ENCODE peak calls at places on chromosomes 2 and 18, in nine cellular contexts. T, L, Y, I, H, A, W, B and E are unnamed samples.

GRCh38 chr2:188517549-188518255 is 226.0 kb downstream of the GULP1 start:
- DNase-seq in T (no peak), L (no peak), Y (no peak), I (no peak), H (no peak), A (no peak), W (no peak), B (no peak), E (no peak)

GRCh38 chr2:181142514-181142913 is 162.1 kb downstream of the UBE2E3 start:
- DNase-seq in T (peak; percentile 46), L (no peak), Y (no peak), I (no peak), H (no peak), A (no peak), W (no peak), B (no peak), E (no peak)

GRCh38 chr2:241950878-241951331 is 81.4 kb downstream of the RTP5 start:
- DNase-seq in T (peak; percentile 39), L (peak; percentile 57), Y (peak; percentile 73), I (peak; percentile 49), H (peak; percentile 84), A (peak; percentile 79), W (peak; percentile 63), B (peak; percentile 77), E (peak; percentile 76)

GRCh38 chr18:46388295-46388694 is 268.7 kb downstream of the LOXHD1 start:
- DNase-seq in T (no peak), L (no peak), Y (no peak), I (no peak), H (no peak), A (no peak), W (no peak), B (no peak), E (no peak)

GRCh38 chr2:68287580-68288441 is 31.9 kb downstream of the CNRIP1 start:
- DNase-seq in T (no peak), L (peak; percentile 69), Y (peak; percentile 30), I (peak; percentile 61), H (no peak), A (peak; percentile 40), W (peak; percentile 65), B (no peak), E (no peak)

GRCh38 chr2:150679456-150680120 is 192.1 kb upstream of the RND3 start:
- DNase-seq in T (no peak), L (peak; percentile 37), Y (no peak), I (peak; percentile 31), H (no peak), A (no peak), W (peak; percentile 70), B (no peak), E (no peak)

GRCh38 chr2:121178730-121179129 is 106.3 kb downstream of the TFCP2L1 start:
- DNase-seq in T (no peak), L (no peak), Y (no peak), I (no peak), H (no peak), A (no peak), W (no peak), B (no peak), E (no peak)

GRCh38 chr18:57437433-57437781 is 2.2 kb downstream of the ONECUT2 start:
- DNase-seq in T (no peak), L (no peak), Y (no peak), I (no peak), H (no peak), A (no peak), W (no peak), B (no peak), E (no peak)

GRCh38 chr18:63074987-63075404 is 244.6 kb downstream of the BCL2 start:
- DNase-seq in T (peak; percentile 53), L (peak; percentile 34), Y (peak; percentile 60), I (peak; percentile 16), H (peak; percentile 90), A (peak; percentile 62), W (peak; percentile 20), B (peak; percentile 60), E (peak; percentile 85)

GRCh38 chr2:149070681-149071355 is 32.3 kb downstream of the LYPD6B start:
- DNase-seq in T (no peak), L (no peak), Y (no peak), I (no peak), H (no peak), A (no peak), W (no peak), B (no peak), E (no peak)

GRCh38 chr2:220076734-220077133 is 449.3 kb downstream of the SLC4A3 start:
- DNase-seq in T (no peak), L (peak; percentile 82), Y (no peak), I (peak; percentile 42), H (no peak), A (no peak), W (peak; percentile 95), B (no peak), E (no peak)

GRCh38 chr2:217366996-217367395 is 507.1 kb upstream of the TNP1 start:
- DNase-seq in T (no peak), L (no peak), Y (no peak), I (no peak), H (no peak), A (no peak), W (no peak), B (no peak), E (no peak)

GRCh38 chr18:24273596-24273995 is 124.0 kb downstream of the OSBPL1A start:
- DNase-seq in T (no peak), L (no peak), Y (no peak), I (peak; percentile 44), H (no peak), A (no peak), W (peak; percentile 7), B (peak; percentile 26), E (no peak)

GRCh38 chr18:36662000-36662399 is 166.8 kb downstream of the TPGS2 start:
- DNase-seq in T (no peak), L (peak; percentile 26), Y (no peak), I (peak; percentile 28), H (no peak), A (no peak), W (peak; percentile 31), B (no peak), E (no peak)

GRCh38 chr2:200871151-200871550 is 6.7 kb upstream of the CLK1 start:
- DNase-seq in T (no peak), L (peak; percentile 70), Y (no peak), I (no peak), H (no peak), A (no peak), W (peak; percentile 60), B (no peak), E (no peak)

GRCh38 chr2:101533611-101534601 is 59.0 kb upstream of the RFX8 start:
- DNase-seq in T (no peak), L (no peak), Y (no peak), I (no peak), H (no peak), A (no peak), W (no peak), B (no peak), E (no peak)

GRCh38 chr2:38535745-38536506 is 66.8 kb downstream of the HNRNPLL start:
- DNase-seq in T (peak; percentile 62), L (peak; percentile 49), Y (peak; percentile 86), I (peak; percentile 46), H (peak; percentile 93), A (peak; percentile 86), W (peak; percentile 58), B (peak; percentile 88), E (peak; percentile 82)

GRCh38 chr2:29587791-29588190 is 333.6 kb downstream of the ALK start:
- DNase-seq in T (no peak), L (peak; percentile 28), Y (no peak), I (peak; percentile 15), H (no peak), A (no peak), W (no peak), B (no peak), E (no peak)

GRCh38 chr2:241636182-241636982 is 576 bp downstream of the THAP4 start:
- DNase-seq in T (peak; percentile 33), L (peak; percentile 37), Y (peak; percentile 70), I (peak; percentile 20), H (peak; percentile 74), A (peak; percentile 41), W (no peak), B (peak; percentile 53), E (peak; percentile 32)

GRCh38 chr18:37249171-37249886 is 316.3 kb downstream of the CELF4 start:
- DNase-seq in T (no peak), L (no peak), Y (no peak), I (no peak), H (peak; percentile 33), A (no peak), W (no peak), B (no peak), E (no peak)

GRCh38 chr2:28552045-28552823 is 56.4 kb downstream of the PLB1 start:
- DNase-seq in T (no peak), L (peak; percentile 37), Y (no peak), I (peak; percentile 72), H (no peak), A (no peak), W (peak; percentile 82), B (no peak), E (no peak)

DNA sequence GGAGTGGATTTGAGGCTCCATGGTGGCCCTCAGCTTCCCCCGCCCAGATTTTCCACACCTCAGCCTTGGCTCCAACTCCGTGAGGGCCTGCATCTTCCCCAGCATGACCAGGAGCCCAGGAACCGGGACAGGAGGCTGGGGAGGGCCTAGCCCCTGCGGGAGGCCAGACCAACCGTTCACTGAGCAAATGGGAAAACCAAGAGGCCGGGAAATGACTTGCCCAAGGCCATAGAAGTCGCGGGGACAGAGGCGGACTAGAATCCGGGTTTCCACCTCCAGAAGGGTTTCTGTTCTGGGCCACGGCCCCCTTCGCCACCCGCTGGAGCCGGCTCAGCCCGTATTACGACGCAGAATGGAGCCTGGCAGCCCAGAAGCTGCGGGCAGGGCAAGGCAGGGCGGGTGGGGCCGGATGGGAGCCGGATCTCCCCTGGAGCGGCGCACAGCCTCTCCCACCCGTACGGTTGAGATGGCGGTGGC is 7.9 kb upstream of the CRYBA2 start:
- DNase-seq in T (no peak), L (no peak), Y (no peak), I (no peak), H (no peak), A (no peak), W (no peak), B (no peak), E (no peak)
- H3K4me3 ChIP-seq in T (no peak overlapping the region), L (no peak overlapping the region), Y (no peak overlapping the region), I (no peak overlapping the region), H (no peak overlapping the region), A (no peak overlapping the region), W (no peak overlapping the region), B (no peak overlapping the region), E (no peak overlapping the region)

GRCh38 chr2:42286268-42286946 is 74.6 kb downstream of the COX7A2L start:
- DNase-seq in T (no peak), L (no peak), Y (no peak), I (peak; percentile 62), H (no peak), A (no peak), W (no peak), B (no peak), E (no peak)
- H3K4me3 ChIP-seq in T (no peak overlapping the region), L (no peak overlapping the region), Y (no peak overlapping the region), I (no peak overlapping the region), H (no peak overlapping the region), A (no peak overlapping the region), W (no peak overlapping the region), B (no peak overlapping the region), E (no peak overlapping the region)

GRCh38 chr2:99678651-99679050 is 188.8 kb upstream of the REV1 start:
- DNase-seq in T (no peak), L (no peak), Y (no peak), I (no peak), H (no peak), A (no peak), W (no peak), B (no peak), E (no peak)
- H3K4me3 ChIP-seq in T (no peak overlapping the region), L (no peak overlapping the region), Y (no peak overlapping the region), I (no peak overlapping the region), H (no peak overlapping the region), A (no peak overlapping the region), W (no peak overlapping the region), B (no peak overlapping the region), E (no peak overlapping the region)

GRCh38 chr2:15667579-15668556 is 76.2 kb downstream of the DDX1 start:
- DNase-seq in T (no peak), L (peak; percentile 71), Y (no peak), I (peak; percentile 10), H (no peak), A (no peak), W (peak; percentile 45), B (no peak), E (no peak)
- H3K4me3 ChIP-seq in T (no peak overlapping the region), L (no peak overlapping the region), Y (no peak overlapping the region), I (no peak overlapping the region), H (no peak overlapping the region), A (no peak overlapping the region), W (no peak overlapping the region), B (no peak overlapping the region), E (no peak overlapping the region)